ENCODE peak calls at places on chromosomes 12 and 14, in ten cellular contexts. G is heart left ventricle, Z is endodermal cell, Y is AG09319, M is spleen, A is foreskin fibroblast, X is BJ, K is cardiac fibroblast, U is IMR-90, E is psoas muscle. D is an unnamed sample.

GRCh38 chr12:112839386-112839972 is 47.9 kb downstream of the RPH3A start:
- DNase-seq in X (no peak), K (peak; percentile 93), G (no peak), Z (peak; percentile 62), U (peak; percentile 47), A (peak; percentile 81), E (no peak), Y (no peak), M (no peak), D (peak; percentile 51)

GRCh38 chr12:27627123-27627835 is 69.0 kb upstream of the REP15 start:
- DNase-seq in E (no peak), U (peak; percentile 79), M (no peak), Y (peak; percentile 60), X (no peak), G (no peak), K (peak; percentile 93), A (peak; percentile 85), Z (no peak), D (peak; percentile 83)

GRCh38 chr12:16299403-16299802 is 21.9 kb upstream of the SLC15A5 start:
- DNase-seq in M (no peak), Z (no peak), G (no peak), A (no peak), Y (no peak), U (peak; percentile 1), K (peak; percentile 30), X (no peak), E (peak; percentile 21), D (peak; percentile 51)

GRCh38 chr12:52232233-52232915 is 669 bp upstream of the KRT7 start:
- DNase-seq in K (no peak), Y (no peak), Z (no peak), M (peak; percentile 42), A (no peak), E (no peak), G (no peak), U (no peak), X (no peak), D (peak; percentile 68)

GRCh38 chr12:50240792-50241114 is 42.6 kb downstream of the LIMA1 start:
- DNase-seq in Z (no peak), M (no peak), E (no peak), K (peak; percentile 20), Y (no peak), U (no peak), G (no peak), A (no peak), X (no peak), D (no peak)

GRCh38 chr12:22101749-22102243 is 55.8 kb downstream of the CMAS start:
- DNase-seq in U (peak; percentile 89), Y (peak; percentile 59), Z (no peak), X (no peak), G (peak; percentile 59), E (peak; percentile 42), K (peak; percentile 86), A (peak; percentile 69), M (no peak), D (peak; percentile 86)

GRCh38 chr14:32800320-32800719 is 138.4 kb upstream of the NPAS3 start:
- DNase-seq in U (no peak), X (no peak), K (peak; percentile 19), G (no peak), Z (no peak), A (no peak), M (no peak), E (no peak), Y (no peak), D (peak; percentile 3)

GRCh38 chr12:94500831-94501567 is 41.3 kb upstream of the CEP83 start:
- DNase-seq in U (no peak), G (no peak), Y (no peak), K (no peak), E (no peak), X (no peak), A (peak; percentile 30), M (no peak), Z (no peak), D (peak; percentile 62)

GRCh38 chr14:91316761-91317160 is 72.3 kb upstream of the GPR68 start:
- DNase-seq in G (no peak), E (no peak), K (no peak), A (no peak), Y (no peak), U (no peak), X (no peak), M (peak; percentile 66), Z (no peak), D (no peak)

GRCh38 chr14:91317381-91318313 is 73.1 kb upstream of the GPR68 start:
- DNase-seq in G (peak; percentile 83), X (no peak), E (peak; percentile 73), U (no peak), Y (no peak), A (no peak), M (peak; percentile 97), K (peak; percentile 22), Z (no peak), D (peak; percentile 90)

GRCh38 chr14:91313154-91313850 is 68.8 kb upstream of the GPR68 start:
- DNase-seq in X (no peak), A (no peak), E (no peak), M (peak; percentile 72), Y (no peak), Z (no peak), K (no peak), G (no peak), U (no peak), D (no peak)

GRCh38 chr14:91313852-91314251 is 69.3 kb upstream of the GPR68 start:
- DNase-seq in E (no peak), M (no peak), A (no peak), G (peak; percentile 15), Z (no peak), Y (no peak), X (no peak), K (no peak), U (no peak), D (no peak)

DNA sequence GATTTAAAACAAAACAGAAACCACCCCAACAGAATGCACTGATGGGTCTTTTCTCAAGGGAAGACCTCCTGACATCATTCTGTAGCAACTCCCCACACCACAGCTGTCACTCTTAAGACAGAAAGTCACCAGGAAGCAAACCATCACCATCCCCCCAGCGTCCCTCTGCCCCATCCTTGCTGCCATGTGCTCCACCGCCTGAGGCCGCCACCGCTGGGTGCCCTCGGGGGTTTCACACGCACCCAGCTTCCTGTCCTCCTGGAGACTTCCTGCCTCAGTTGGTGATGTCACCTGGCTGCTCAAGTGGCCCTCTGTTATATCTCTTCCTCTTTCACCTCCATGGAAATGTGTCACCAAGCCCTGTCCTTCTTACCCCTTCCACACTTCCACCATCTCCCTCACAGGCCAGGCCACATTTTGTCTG is 71.4 kb upstream of the GPR68 start:
- DNase-seq in U (no peak), G (peak; percentile 27), M (peak; percentile 94), K (no peak), Z (no peak), Y (no peak), E (no peak), X (no peak), A (no peak), D (no peak)
- TF ChIP-seq CTCF in U (no peak), G (no peak), M (peak; percentile 26), K (no peak), Z (no peak), Y (no peak), E (no peak), X (no peak), A (no peak), D (no peak)

DNA sequence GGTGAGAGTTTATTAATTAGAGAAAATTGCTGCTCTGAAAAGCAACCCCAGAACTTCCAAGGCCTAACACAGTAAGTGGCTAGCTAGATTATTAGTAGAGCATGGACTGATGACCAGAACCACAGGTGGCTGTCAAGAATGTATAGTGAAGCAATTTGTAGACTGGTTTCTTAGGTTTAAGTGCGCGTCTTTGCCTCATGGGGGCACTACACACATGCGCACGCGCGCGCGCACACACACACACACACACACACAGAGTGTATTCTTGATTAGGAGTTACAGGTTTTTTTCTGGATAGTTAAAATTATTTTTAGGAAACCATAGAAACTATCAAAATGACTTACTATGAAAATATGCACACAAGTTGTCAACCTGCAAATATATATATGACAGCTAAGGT is 66.5 kb downstream of the BHLHE41 start:
- DNase-seq in Y (no peak), U (no peak), A (no peak), G (no peak), E (no peak), K (no peak), X (no peak), Z (no peak), M (no peak), D (no peak)
- TF ChIP-seq CTCF in Y (no peak), U (no peak), A (no peak), G (no peak), E (no peak), K (no peak), X (no peak), Z (peak; percentile 61), M (no peak), D (no peak)

GRCh38 chr14:97408937-97409860 is 612.0 kb downstream of the VRK1 start:
- DNase-seq in A (no peak), U (no peak), Y (no peak), X (no peak), E (no peak), G (no peak), K (no peak), M (no peak), Z (peak; percentile 33), D (no peak)

GRCh38 chr14:97408503-97408902 is 611.3 kb downstream of the VRK1 start:
- DNase-seq in G (no peak), M (no peak), E (no peak), A (no peak), K (no peak), U (no peak), Z (no peak), Y (no peak), X (no peak), D (no peak)

GRCh38 chr14:97411938-97412612 is 614.9 kb downstream of the VRK1 start:
- DNase-seq in Z (peak; percentile 76), M (no peak), A (no peak), K (no peak), Y (no peak), E (no peak), G (no peak), X (no peak), U (no peak), D (peak; percentile 18)

GRCh38 chr14:97412933-97413574 is 615.9 kb downstream of the VRK1 start:
- DNase-seq in U (no peak), X (no peak), M (no peak), E (no peak), Y (no peak), K (no peak), Z (peak; percentile 35), G (no peak), A (no peak), D (no peak)

DNA sequence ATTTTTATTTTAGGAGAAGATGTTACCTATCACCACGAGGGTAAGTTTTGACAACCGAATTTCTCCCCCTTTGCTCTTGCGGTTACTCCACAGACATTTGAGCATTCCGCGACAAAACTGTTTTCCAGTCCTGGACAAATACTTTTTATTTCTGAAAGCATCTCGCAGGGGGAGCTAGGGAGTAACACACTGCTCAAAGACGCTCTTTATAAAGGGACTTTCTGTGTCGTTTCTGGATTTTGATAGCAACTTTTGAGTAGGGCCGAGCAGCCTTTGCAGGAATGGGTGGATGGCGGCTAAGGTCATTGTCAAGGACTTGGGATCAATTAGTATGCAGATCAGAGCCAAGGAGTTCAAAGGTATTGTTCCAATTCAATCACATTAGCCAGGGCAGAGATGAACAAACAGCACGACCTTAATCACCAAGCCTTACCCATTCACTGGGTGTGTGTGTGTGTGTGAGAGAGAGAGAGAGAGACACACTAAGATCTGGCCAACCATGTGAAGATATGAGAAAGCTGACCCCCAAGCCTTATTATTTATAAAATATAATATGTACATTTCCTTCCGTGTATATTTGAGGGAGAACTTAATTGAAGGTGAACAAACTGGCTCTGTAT is 613.6 kb downstream of the VRK1 start:
- DNase-seq in M (no peak), A (no peak), U (no peak), X (no peak), Y (no peak), K (no peak), G (no peak), E (no peak), Z (no peak), D (no peak)
- TF ChIP-seq CTCF in M (no peak), A (no peak), U (no peak), X (no peak), Y (no peak), K (no peak), G (no peak), E (no peak), Z (no peak), D (no peak)

GRCh38 chr14:100906420-100906819 is 2.9 kb upstream of the RTL1 start:
- DNase-seq in M (no peak), G (no peak), Y (no peak), E (no peak), X (no peak), K (no peak), Z (peak; percentile 76), U (no peak), A (no peak), D (no peak)
- TF ChIP-seq CTCF in M (no peak), G (no peak), Y (peak; percentile 3), E (no peak), X (peak; percentile 7), K (no peak), Z (peak; percentile 81), U (peak; percentile 13), A (no peak), D (peak; percentile 39)

D was measured in MCF 10A.